ENCODE peak calls at places on chromosomes 11 and 22, in ten cellular contexts. One of them, this sample, is unnamed.

GRCh38 chr22:28297504-28297903 is 378.4 kb upstream of the PITPNB start:
- DNase-seq in NCI-H2029 treated with DMSO at 0.1 percent for 48 hours: no peak
- DNase-seq in DMS153: no peak
- DNase-seq in Jurkat, Clone E6-1: no peak
- DNase-seq in NCI-H1092: no peak
- DNase-seq in NCI-H2171 treated with DMSO at 0.1 percent for 48 hours: no peak
- DNase-seq in NB4: peak
- DNase-seq in M059J: peak
- DNase-seq in cardiac muscle cell: no peak
- DNase-seq in activated CD4-positive, alpha-beta T cell treated with anti-CD3 and anti-CD28 coated beads, Interleukin-2, amount 50 U/mL, for 24 hours: no peak
- DNase-seq in this sample: no peak

GRCh38 chr11:74739546-74740270 is 8.5 kb upstream of the CHRDL2 start:
- DNase-seq in NCI-H1092: no peak
- DNase-seq in activated CD4-positive, alpha-beta T cell treated with anti-CD3 and anti-CD28 coated beads, Interleukin-2, amount 50 U/mL, for 24 hours: peak
- DNase-seq in NB4: peak
- DNase-seq in DMS153: no peak
- DNase-seq in NCI-H2171 treated with DMSO at 0.1 percent for 48 hours: peak
- DNase-seq in Jurkat, Clone E6-1: peak
- DNase-seq in cardiac muscle cell: peak
- DNase-seq in M059J: peak
- DNase-seq in NCI-H2029 treated with DMSO at 0.1 percent for 48 hours: peak
- DNase-seq in this sample: peak

GRCh38 chr22:25942989-25943411 is 201.0 kb downstream of the MYO18B start:
- DNase-seq in NB4: no peak
- DNase-seq in M059J: peak
- DNase-seq in Jurkat, Clone E6-1: no peak
- DNase-seq in cardiac muscle cell: no peak
- DNase-seq in DMS153: peak
- DNase-seq in NCI-H1092: peak
- DNase-seq in NCI-H2171 treated with DMSO at 0.1 percent for 48 hours: peak
- DNase-seq in activated CD4-positive, alpha-beta T cell treated with anti-CD3 and anti-CD28 coated beads, Interleukin-2, amount 50 U/mL, for 24 hours: no peak
- DNase-seq in NCI-H2029 treated with DMSO at 0.1 percent for 48 hours: peak
- DNase-seq in this sample: no peak

GRCh38 chr22:50738649-50739227 is 734 bp downstream of the ACR start:
- DNase-seq in cardiac muscle cell: no peak
- DNase-seq in activated CD4-positive, alpha-beta T cell treated with anti-CD3 and anti-CD28 coated beads, Interleukin-2, amount 50 U/mL, for 24 hours: no peak
- DNase-seq in DMS153: no peak
- DNase-seq in NCI-H2171 treated with DMSO at 0.1 percent for 48 hours: no peak
- DNase-seq in Jurkat, Clone E6-1: no peak
- DNase-seq in NCI-H1092: no peak
- DNase-seq in M059J: no peak
- DNase-seq in NCI-H2029 treated with DMSO at 0.1 percent for 48 hours: no peak
- DNase-seq in NB4: no peak
- DNase-seq in this sample: no peak

GRCh38 chr22:37401401-37401859 is 25.8 kb downstream of the ELFN2 start:
- DNase-seq in activated CD4-positive, alpha-beta T cell treated with anti-CD3 and anti-CD28 coated beads, Interleukin-2, amount 50 U/mL, for 24 hours: no peak
- DNase-seq in M059J: no peak
- DNase-seq in NCI-H2171 treated with DMSO at 0.1 percent for 48 hours: no peak
- DNase-seq in NB4: no peak
- DNase-seq in DMS153: no peak
- DNase-seq in NCI-H1092: no peak
- DNase-seq in Jurkat, Clone E6-1: no peak
- DNase-seq in NCI-H2029 treated with DMSO at 0.1 percent for 48 hours: no peak
- DNase-seq in cardiac muscle cell: no peak
- DNase-seq in this sample: no peak

GRCh38 chr11:71304045-71304444 is 51.7 kb upstream of the SHANK2 start:
- DNase-seq in NCI-H1092: no peak
- DNase-seq in DMS153: no peak
- DNase-seq in NCI-H2029 treated with DMSO at 0.1 percent for 48 hours: no peak
- DNase-seq in Jurkat, Clone E6-1: no peak
- DNase-seq in NCI-H2171 treated with DMSO at 0.1 percent for 48 hours: no peak
- DNase-seq in M059J: no peak
- DNase-seq in activated CD4-positive, alpha-beta T cell treated with anti-CD3 and anti-CD28 coated beads, Interleukin-2, amount 50 U/mL, for 24 hours: no peak
- DNase-seq in NB4: no peak
- DNase-seq in cardiac muscle cell: no peak
- DNase-seq in this sample: no peak

GRCh38 chr11:72303179-72303578 is 59.2 kb upstream of the PHOX2A start:
- DNase-seq in NB4: no peak
- DNase-seq in Jurkat, Clone E6-1: no peak
- DNase-seq in NCI-H2029 treated with DMSO at 0.1 percent for 48 hours: no peak
- DNase-seq in NCI-H2171 treated with DMSO at 0.1 percent for 48 hours: no peak
- DNase-seq in activated CD4-positive, alpha-beta T cell treated with anti-CD3 and anti-CD28 coated beads, Interleukin-2, amount 50 U/mL, for 24 hours: no peak
- DNase-seq in cardiac muscle cell: no peak
- DNase-seq in M059J: no peak
- DNase-seq in DMS153: no peak
- DNase-seq in NCI-H1092: peak
- DNase-seq in this sample: no peak

GRCh38 chr11:128862421-128862820 is 4.7 kb downstream of the KCNJ1 start:
- DNase-seq in NB4: no peak
- DNase-seq in cardiac muscle cell: no peak
- DNase-seq in NCI-H1092: no peak
- DNase-seq in activated CD4-positive, alpha-beta T cell treated with anti-CD3 and anti-CD28 coated beads, Interleukin-2, amount 50 U/mL, for 24 hours: no peak
- DNase-seq in DMS153: no peak
- DNase-seq in Jurkat, Clone E6-1: no peak
- DNase-seq in NCI-H2171 treated with DMSO at 0.1 percent for 48 hours: no peak
- DNase-seq in M059J: peak
- DNase-seq in NCI-H2029 treated with DMSO at 0.1 percent for 48 hours: no peak
- DNase-seq in this sample: no peak

GRCh38 chr22:48096846-48097665 is 1334.6 kb downstream of the TBC1D22A start:
- DNase-seq in Jurkat, Clone E6-1: no peak
- DNase-seq in NCI-H2171 treated with DMSO at 0.1 percent for 48 hours: peak
- DNase-seq in NCI-H1092: no peak
- DNase-seq in activated CD4-positive, alpha-beta T cell treated with anti-CD3 and anti-CD28 coated beads, Interleukin-2, amount 50 U/mL, for 24 hours: no peak
- DNase-seq in cardiac muscle cell: no peak
- DNase-seq in DMS153: no peak
- DNase-seq in M059J: no peak
- DNase-seq in NCI-H2029 treated with DMSO at 0.1 percent for 48 hours: no peak
- DNase-seq in NB4: no peak
- DNase-seq in this sample: no peak

GRCh38 chr11:116600930-116601329 is 171.9 kb downstream of the BUD13 start:
- DNase-seq in M059J: peak
- DNase-seq in cardiac muscle cell: no peak
- DNase-seq in NCI-H1092: no peak
- DNase-seq in DMS153: no peak
- DNase-seq in NCI-H2029 treated with DMSO at 0.1 percent for 48 hours: no peak
- DNase-seq in NB4: no peak
- DNase-seq in NCI-H2171 treated with DMSO at 0.1 percent for 48 hours: no peak
- DNase-seq in Jurkat, Clone E6-1: no peak
- DNase-seq in activated CD4-positive, alpha-beta T cell treated with anti-CD3 and anti-CD28 coated beads, Interleukin-2, amount 50 U/mL, for 24 hours: no peak
- DNase-seq in this sample: no peak

GRCh38 chr11:85947431-85948272 is 92.5 kb downstream of the CCDC83 start:
- DNase-seq in DMS153: no peak
- DNase-seq in NB4: peak
- DNase-seq in Jurkat, Clone E6-1: no peak
- DNase-seq in activated CD4-positive, alpha-beta T cell treated with anti-CD3 and anti-CD28 coated beads, Interleukin-2, amount 50 U/mL, for 24 hours: peak
- DNase-seq in cardiac muscle cell: no peak
- DNase-seq in M059J: peak
- DNase-seq in NCI-H2171 treated with DMSO at 0.1 percent for 48 hours: no peak
- DNase-seq in NCI-H1092: no peak
- DNase-seq in NCI-H2029 treated with DMSO at 0.1 percent for 48 hours: no peak
- DNase-seq in this sample: peak

GRCh38 chr11:21301981-21302380 is 632.6 kb downstream of the NELL1 start:
- DNase-seq in M059J: no peak
- DNase-seq in NCI-H2171 treated with DMSO at 0.1 percent for 48 hours: no peak
- DNase-seq in NCI-H1092: no peak
- DNase-seq in NB4: no peak
- DNase-seq in Jurkat, Clone E6-1: no peak
- DNase-seq in cardiac muscle cell: no peak
- DNase-seq in activated CD4-positive, alpha-beta T cell treated with anti-CD3 and anti-CD28 coated beads, Interleukin-2, amount 50 U/mL, for 24 hours: no peak
- DNase-seq in NCI-H2029 treated with DMSO at 0.1 percent for 48 hours: no peak
- DNase-seq in DMS153: no peak
- DNase-seq in this sample: no peak

GRCh38 chr11:74689666-74690065 is 41.6 kb downstream of the CHRDL2 start:
- DNase-seq in activated CD4-positive, alpha-beta T cell treated with anti-CD3 and anti-CD28 coated beads, Interleukin-2, amount 50 U/mL, for 24 hours: no peak
- DNase-seq in NCI-H2171 treated with DMSO at 0.1 percent for 48 hours: no peak
- DNase-seq in M059J: peak
- DNase-seq in cardiac muscle cell: no peak
- DNase-seq in NCI-H1092: no peak
- DNase-seq in NCI-H2029 treated with DMSO at 0.1 percent for 48 hours: no peak
- DNase-seq in Jurkat, Clone E6-1: no peak
- DNase-seq in DMS153: no peak
- DNase-seq in NB4: no peak
- DNase-seq in this sample: no peak

GRCh38 chr11:120517390-120518315 is 6.1 kb downstream of the GRIK4 start:
- DNase-seq in activated CD4-positive, alpha-beta T cell treated with anti-CD3 and anti-CD28 coated beads, Interleukin-2, amount 50 U/mL, for 24 hours: no peak
- DNase-seq in cardiac muscle cell: peak
- DNase-seq in NCI-H1092: no peak
- DNase-seq in DMS153: no peak
- DNase-seq in NB4: no peak
- DNase-seq in NCI-H2171 treated with DMSO at 0.1 percent for 48 hours: no peak
- DNase-seq in NCI-H2029 treated with DMSO at 0.1 percent for 48 hours: no peak
- DNase-seq in M059J: peak
- DNase-seq in Jurkat, Clone E6-1: no peak
- DNase-seq in this sample: no peak

GRCh38 chr11:69300124-69301032 is 6.4 kb downstream of the MYEOV start:
- DNase-seq in NCI-H2171 treated with DMSO at 0.1 percent for 48 hours: no peak
- DNase-seq in Jurkat, Clone E6-1: no peak
- DNase-seq in NB4: peak
- DNase-seq in activated CD4-positive, alpha-beta T cell treated with anti-CD3 and anti-CD28 coated beads, Interleukin-2, amount 50 U/mL, for 24 hours: no peak
- DNase-seq in M059J: peak
- DNase-seq in NCI-H1092: no peak
- DNase-seq in DMS153: no peak
- DNase-seq in cardiac muscle cell: no peak
- DNase-seq in NCI-H2029 treated with DMSO at 0.1 percent for 48 hours: no peak
- DNase-seq in this sample: no peak

GRCh38 chr11:12897867-12898266 is 111.2 kb upstream of the RASSF10 start:
- DNase-seq in Jurkat, Clone E6-1: no peak
- DNase-seq in NB4: no peak
- DNase-seq in DMS153: no peak
- DNase-seq in M059J: peak
- DNase-seq in activated CD4-positive, alpha-beta T cell treated with anti-CD3 and anti-CD28 coated beads, Interleukin-2, amount 50 U/mL, for 24 hours: no peak
- DNase-seq in NCI-H2171 treated with DMSO at 0.1 percent for 48 hours: no peak
- DNase-seq in NCI-H2029 treated with DMSO at 0.1 percent for 48 hours: no peak
- DNase-seq in NCI-H1092: no peak
- DNase-seq in cardiac muscle cell: peak
- DNase-seq in this sample: no peak

GRCh38 chr11:44618561-44619425 is 53.3 kb downstream of the CD82 start:
- DNase-seq in NCI-H2029 treated with DMSO at 0.1 percent for 48 hours: no peak
- DNase-seq in NB4: no peak
- DNase-seq in M059J: no peak
- DNase-seq in cardiac muscle cell: no peak
- DNase-seq in NCI-H1092: no peak
- DNase-seq in Jurkat, Clone E6-1: no peak
- DNase-seq in activated CD4-positive, alpha-beta T cell treated with anti-CD3 and anti-CD28 coated beads, Interleukin-2, amount 50 U/mL, for 24 hours: no peak
- DNase-seq in NCI-H2171 treated with DMSO at 0.1 percent for 48 hours: no peak
- DNase-seq in DMS153: no peak
- DNase-seq in this sample: no peak

GRCh38 chr11:68020575-68020974 is 9.9 kb upstream of the NDUFS8 start:
- DNase-seq in NB4: peak
- DNase-seq in DMS153: no peak
- DNase-seq in cardiac muscle cell: peak
- DNase-seq in NCI-H2171 treated with DMSO at 0.1 percent for 48 hours: no peak
- DNase-seq in activated CD4-positive, alpha-beta T cell treated with anti-CD3 and anti-CD28 coated beads, Interleukin-2, amount 50 U/mL, for 24 hours: no peak
- DNase-seq in Jurkat, Clone E6-1: no peak
- DNase-seq in M059J: peak
- DNase-seq in NCI-H1092: no peak
- DNase-seq in NCI-H2029 treated with DMSO at 0.1 percent for 48 hours: no peak
- DNase-seq in this sample: no peak

GRCh38 chr11:114562166-114562916 is 2.7 kb upstream of the NXPE1 start:
- DNase-seq in DMS153: no peak
- DNase-seq in Jurkat, Clone E6-1: no peak
- DNase-seq in NB4: no peak
- DNase-seq in cardiac muscle cell: no peak
- DNase-seq in NCI-H2029 treated with DMSO at 0.1 percent for 48 hours: no peak
- DNase-seq in NCI-H2171 treated with DMSO at 0.1 percent for 48 hours: no peak
- DNase-seq in M059J: peak
- DNase-seq in activated CD4-positive, alpha-beta T cell treated with anti-CD3 and anti-CD28 coated beads, Interleukin-2, amount 50 U/mL, for 24 hours: no peak
- DNase-seq in NCI-H1092: no peak
- DNase-seq in this sample: no peak

GRCh38 chr22:21646608-21647590 is 4.8 kb downstream of the SDF2L1 start:
- DNase-seq in NCI-H2171 treated with DMSO at 0.1 percent for 48 hours: peak
- DNase-seq in cardiac muscle cell: peak
- DNase-seq in NCI-H1092: peak
- DNase-seq in NCI-H2029 treated with DMSO at 0.1 percent for 48 hours: peak
- DNase-seq in activated CD4-positive, alpha-beta T cell treated with anti-CD3 and anti-CD28 coated beads, Interleukin-2, amount 50 U/mL, for 24 hours: peak
- DNase-seq in NB4: peak
- DNase-seq in M059J: peak
- DNase-seq in DMS153: peak
- DNase-seq in Jurkat, Clone E6-1: peak
- DNase-seq in this sample: peak

GRCh38 chr11:6241316-6241715 is 2.4 kb downstream of the CNGA4 start:
- DNase-seq in activated CD4-positive, alpha-beta T cell treated with anti-CD3 and anti-CD28 coated beads, Interleukin-2, amount 50 U/mL, for 24 hours: no peak
- DNase-seq in NCI-H2171 treated with DMSO at 0.1 percent for 48 hours: no peak
- DNase-seq in cardiac muscle cell: no peak
- DNase-seq in NCI-H2029 treated with DMSO at 0.1 percent for 48 hours: no peak
- DNase-seq in M059J: no peak
- DNase-seq in DMS153: no peak
- DNase-seq in Jurkat, Clone E6-1: no peak
- DNase-seq in NB4: no peak
- DNase-seq in NCI-H1092: no peak
- DNase-seq in this sample: no peak

GRCh38 chr11:116230453-116230852 is 542.3 kb downstream of the BUD13 start:
- DNase-seq in M059J: no peak
- DNase-seq in NCI-H2029 treated with DMSO at 0.1 percent for 48 hours: no peak
- DNase-seq in DMS153: no peak
- DNase-seq in Jurkat, Clone E6-1: no peak
- DNase-seq in cardiac muscle cell: no peak
- DNase-seq in NCI-H2171 treated with DMSO at 0.1 percent for 48 hours: no peak
- DNase-seq in NB4: no peak
- DNase-seq in NCI-H1092: no peak
- DNase-seq in activated CD4-positive, alpha-beta T cell treated with anti-CD3 and anti-CD28 coated beads, Interleukin-2, amount 50 U/mL, for 24 hours: no peak
- DNase-seq in this sample: no peak

GRCh38 chr11:16195659-16196058 is 160.7 kb downstream of the SOX6 start:
- DNase-seq in DMS153: no peak
- DNase-seq in NCI-H1092: no peak
- DNase-seq in NCI-H2171 treated with DMSO at 0.1 percent for 48 hours: no peak
- DNase-seq in NCI-H2029 treated with DMSO at 0.1 percent for 48 hours: no peak
- DNase-seq in Jurkat, Clone E6-1: no peak
- DNase-seq in M059J: no peak
- DNase-seq in cardiac muscle cell: no peak
- DNase-seq in NB4: no peak
- DNase-seq in activated CD4-positive, alpha-beta T cell treated with anti-CD3 and anti-CD28 coated beads, Interleukin-2, amount 50 U/mL, for 24 hours: no peak
- DNase-seq in this sample: no peak

GRCh38 chr11:70158201-70158600 is 44.9 kb upstream of the FADD start:
- DNase-seq in NCI-H1092: no peak
- DNase-seq in M059J: peak
- DNase-seq in NCI-H2171 treated with DMSO at 0.1 percent for 48 hours: no peak
- DNase-seq in NCI-H2029 treated with DMSO at 0.1 percent for 48 hours: no peak
- DNase-seq in NB4: peak
- DNase-seq in Jurkat, Clone E6-1: no peak
- DNase-seq in DMS153: no peak
- DNase-seq in cardiac muscle cell: peak
- DNase-seq in activated CD4-positive, alpha-beta T cell treated with anti-CD3 and anti-CD28 coated beads, Interleukin-2, amount 50 U/mL, for 24 hours: no peak
- DNase-seq in this sample: no peak

GRCh38 chr11:94926698-94927237 is 46.6 kb downstream of the CWC15 start:
- DNase-seq in DMS153: no peak
- DNase-seq in Jurkat, Clone E6-1: no peak
- DNase-seq in NCI-H2029 treated with DMSO at 0.1 percent for 48 hours: no peak
- DNase-seq in M059J: peak
- DNase-seq in cardiac muscle cell: peak
- DNase-seq in activated CD4-positive, alpha-beta T cell treated with anti-CD3 and anti-CD28 coated beads, Interleukin-2, amount 50 U/mL, for 24 hours: no peak
- DNase-seq in NB4: peak
- DNase-seq in NCI-H2171 treated with DMSO at 0.1 percent for 48 hours: no peak
- DNase-seq in NCI-H1092: no peak
- DNase-seq in this sample: peak

GRCh38 chr11:126355926-126356897 is 726 bp downstream of the ST3GAL4 start:
- DNase-seq in activated CD4-positive, alpha-beta T cell treated with anti-CD3 and anti-CD28 coated beads, Interleukin-2, amount 50 U/mL, for 24 hours: no peak
- DNase-seq in NCI-H1092: no peak
- DNase-seq in NB4: peak
- DNase-seq in DMS153: no peak
- DNase-seq in cardiac muscle cell: peak
- DNase-seq in NCI-H2029 treated with DMSO at 0.1 percent for 48 hours: no peak
- DNase-seq in M059J: peak
- DNase-seq in NCI-H2171 treated with DMSO at 0.1 percent for 48 hours: no peak
- DNase-seq in Jurkat, Clone E6-1: no peak
- DNase-seq in this sample: peak

GRCh38 chr22:50548046-50548912 is 2.6 kb downstream of the KLHDC7B start:
- DNase-seq in NB4: peak
- DNase-seq in Jurkat, Clone E6-1: no peak
- DNase-seq in NCI-H1092: no peak
- DNase-seq in NCI-H2171 treated with DMSO at 0.1 percent for 48 hours: no peak
- DNase-seq in DMS153: no peak
- DNase-seq in M059J: no peak
- DNase-seq in activated CD4-positive, alpha-beta T cell treated with anti-CD3 and anti-CD28 coated beads, Interleukin-2, amount 50 U/mL, for 24 hours: no peak
- DNase-seq in cardiac muscle cell: no peak
- DNase-seq in NCI-H2029 treated with DMSO at 0.1 percent for 48 hours: no peak
- DNase-seq in this sample: peak

GRCh38 chr11:100706179-100706578 is 19.1 kb downstream of the ARHGAP42 start:
- DNase-seq in cardiac muscle cell: no peak
- DNase-seq in activated CD4-positive, alpha-beta T cell treated with anti-CD3 and anti-CD28 coated beads, Interleukin-2, amount 50 U/mL, for 24 hours: no peak
- DNase-seq in DMS153: no peak
- DNase-seq in NCI-H2171 treated with DMSO at 0.1 percent for 48 hours: no peak
- DNase-seq in M059J: peak
- DNase-seq in NCI-H2029 treated with DMSO at 0.1 percent for 48 hours: no peak
- DNase-seq in Jurkat, Clone E6-1: no peak
- DNase-seq in NB4: no peak
- DNase-seq in NCI-H1092: no peak
- DNase-seq in this sample: no peak